ENCODE peak calls at places on chromosomes 13 and 19, in eight cellular contexts. Q, N, C, D, K, L, X and Y are unnamed samples.

GRCh38 chr13:81686877-81687276 is 1346.0 kb upstream of the SPRY2 start:
- DNase-seq in Q (no peak), C (no peak), X (peak), N (no peak), L (no peak), D (no peak), K (no peak), Y (no peak)

GRCh38 chr19:2888739-2889224 is 11.9 kb upstream of the ZNF57 start:
- DNase-seq in D (no peak), L (no peak), N (no peak), C (no peak), X (no peak), K (no peak), Q (no peak), Y (no peak)

GRCh38 chr19:47022140-47022536 is 2.5 kb downstream of the NPAS1 start:
- DNase-seq in X (no peak), C (no peak), L (no peak), D (no peak), N (no peak), Q (no peak), K (no peak), Y (no peak)

GRCh38 chr19:54102421-54103169 is at the start of gene NDUFA3:
- DNase-seq in Q (peak), D (peak), N (peak), L (peak), C (peak), K (peak), X (peak), Y (peak)

GRCh38 chr19:1247747-1248453 is 483 bp upstream of the MIDN start:
- DNase-seq in X (no peak), D (no peak), K (peak), Q (no peak), N (no peak), L (peak), C (no peak), Y (no peak)

GRCh38 chr19:9936151-9937000 is at the start of gene OLFM2:
- DNase-seq in L (no peak), K (peak), Q (no peak), C (peak), D (no peak), X (no peak), N (no peak), Y (peak)

GRCh38 chr19:39544201-39544903 is 4.4 kb upstream of the EID2 start:
- DNase-seq in Q (no peak), X (no peak), C (no peak), K (no peak), L (no peak), D (no peak), N (no peak), Y (no peak)

GRCh38 chr13:95627590-95627989 is 16.9 kb downstream of the DZIP1 start:
- DNase-seq in X (no peak), Q (no peak), D (no peak), N (no peak), K (no peak), L (no peak), C (no peak), Y (no peak)

GRCh38 chr19:54882758-54883157 is 8.7 kb downstream of the FCAR start:
- DNase-seq in C (peak), X (no peak), D (no peak), N (no peak), K (no peak), L (no peak), Q (peak), Y (no peak)

GRCh38 chr19:30662211-30662861 is 290.2 kb downstream of the ZNF536 start:
- DNase-seq in X (peak), N (no peak), K (no peak), C (no peak), D (no peak), Q (no peak), L (no peak), Y (no peak)

GRCh38 chr19:7266832-7267231 is 27.4 kb downstream of the INSR start:
- DNase-seq in C (no peak), N (no peak), D (no peak), Q (no peak), X (no peak), K (no peak), L (no peak), Y (no peak)

GRCh38 chr13:104592127-104592526 is 1525.9 kb upstream of the SLC10A2 start:
- DNase-seq in Q (no peak), K (no peak), X (peak), C (no peak), D (no peak), N (no peak), L (no peak), Y (no peak)

GRCh38 chr19:32828139-32828538 is 41.4 kb downstream of the SLC7A9 start:
- DNase-seq in X (no peak), C (no peak), D (no peak), N (no peak), Q (no peak), L (no peak), K (no peak), Y (no peak)

DNA sequence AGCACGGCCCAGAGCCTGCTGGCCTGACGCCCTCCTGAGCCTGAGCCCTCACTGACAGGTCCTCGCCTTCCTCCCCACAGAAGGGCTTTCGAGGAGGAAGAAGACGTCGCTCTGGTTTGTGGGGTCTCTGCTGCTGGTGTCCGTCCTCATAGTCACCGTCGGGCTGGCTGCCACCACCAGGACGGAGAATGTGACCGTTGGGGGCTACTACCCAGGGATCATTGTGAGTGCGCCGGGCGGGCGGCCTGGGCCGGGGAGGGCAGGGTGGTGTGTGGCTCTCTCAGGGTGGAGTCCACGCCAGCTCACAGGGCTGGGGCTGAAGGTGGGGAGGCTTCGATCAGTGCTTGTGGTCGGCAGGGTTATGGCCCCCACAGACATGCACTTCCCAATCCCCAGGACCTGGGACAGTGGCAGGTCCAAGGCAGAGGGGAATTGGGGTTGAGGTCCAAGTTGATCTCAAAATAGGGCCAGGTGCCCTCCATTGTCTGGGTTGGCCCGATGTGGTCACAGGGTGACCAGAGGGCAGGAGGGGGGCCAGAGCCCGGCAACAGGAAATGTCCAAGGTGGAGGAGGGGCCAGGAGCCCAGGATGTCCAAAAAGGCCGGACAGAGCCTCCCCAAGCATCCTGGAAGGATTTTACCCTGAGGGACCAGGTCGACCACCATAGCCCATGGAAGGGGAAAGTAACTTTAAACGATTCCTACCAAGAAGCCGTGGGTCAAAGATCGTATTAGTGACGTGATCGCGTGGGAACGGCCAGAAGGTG is 7.2 kb downstream of the TMEM255B start:
- DNase-seq in C (no peak), X (no peak), L (peak), N (no peak), K (no peak), Q (no peak), D (no peak), Y (no peak)
- TF ChIP-seq CTCF in C (no peak), X (no peak), L (no peak), N (no peak), K (no peak), Q (no peak), D (no peak), Y (no peak)

GRCh38 chr13:26050568-26051230 is 1.1 kb downstream of the SHISA2 start:
- DNase-seq in K (peak), C (peak), X (no peak), Q (no peak), L (peak), N (no peak), D (no peak), Y (peak)
- TF ChIP-seq CTCF in K (no peak), C (no peak), X (no peak), Q (no peak), L (no peak), N (no peak), D (no peak), Y (no peak)

GRCh38 chr19:8585894-8586750 is 8.9 kb upstream of the MYO1F start:
- DNase-seq in C (peak), X (no peak), L (peak), K (peak), Q (no peak), N (peak), D (no peak), Y (peak)
- TF ChIP-seq CTCF in C (peak), X (peak), L (peak), K (peak), Q (peak), N (no peak), D (peak), Y (peak)

GRCh38 chr19:48872182-48872883 is at the start of gene PPP1R15A:
- DNase-seq in D (peak), N (peak), L (peak), X (peak), C (peak), Q (peak), K (peak), Y (peak)
- TF ChIP-seq CTCF in D (no peak), N (no peak), L (peak), X (no peak), C (no peak), Q (no peak), K (no peak), Y (no peak)

DNA sequence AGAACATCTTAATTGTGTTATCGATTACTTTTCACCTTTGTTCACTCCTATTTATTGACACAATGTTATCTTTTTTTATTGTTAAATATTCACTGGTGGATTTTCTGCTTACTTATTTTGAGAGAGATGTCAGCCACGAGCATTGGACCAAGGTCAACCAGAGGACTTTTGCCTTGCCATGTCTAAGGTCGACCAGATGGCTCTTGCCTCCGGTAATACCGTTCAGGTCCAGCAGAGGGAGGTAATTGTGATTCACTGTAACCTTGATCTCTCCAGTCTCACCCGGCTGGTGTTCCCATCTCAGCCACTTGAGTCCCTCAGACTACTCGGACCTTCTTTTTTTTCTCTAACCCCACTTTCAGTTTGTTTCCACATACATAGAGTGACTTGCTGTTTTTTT is 1438.1 kb downstream of the UQCRFS1 start:
- DNase-seq in K (no peak), N (no peak), D (no peak), Q (no peak), L (no peak), X (no peak), C (no peak), Y (no peak)
- TF ChIP-seq CTCF in K (no peak), N (no peak), D (no peak), Q (peak), L (peak), X (peak), C (peak), Y (no peak)

DNA sequence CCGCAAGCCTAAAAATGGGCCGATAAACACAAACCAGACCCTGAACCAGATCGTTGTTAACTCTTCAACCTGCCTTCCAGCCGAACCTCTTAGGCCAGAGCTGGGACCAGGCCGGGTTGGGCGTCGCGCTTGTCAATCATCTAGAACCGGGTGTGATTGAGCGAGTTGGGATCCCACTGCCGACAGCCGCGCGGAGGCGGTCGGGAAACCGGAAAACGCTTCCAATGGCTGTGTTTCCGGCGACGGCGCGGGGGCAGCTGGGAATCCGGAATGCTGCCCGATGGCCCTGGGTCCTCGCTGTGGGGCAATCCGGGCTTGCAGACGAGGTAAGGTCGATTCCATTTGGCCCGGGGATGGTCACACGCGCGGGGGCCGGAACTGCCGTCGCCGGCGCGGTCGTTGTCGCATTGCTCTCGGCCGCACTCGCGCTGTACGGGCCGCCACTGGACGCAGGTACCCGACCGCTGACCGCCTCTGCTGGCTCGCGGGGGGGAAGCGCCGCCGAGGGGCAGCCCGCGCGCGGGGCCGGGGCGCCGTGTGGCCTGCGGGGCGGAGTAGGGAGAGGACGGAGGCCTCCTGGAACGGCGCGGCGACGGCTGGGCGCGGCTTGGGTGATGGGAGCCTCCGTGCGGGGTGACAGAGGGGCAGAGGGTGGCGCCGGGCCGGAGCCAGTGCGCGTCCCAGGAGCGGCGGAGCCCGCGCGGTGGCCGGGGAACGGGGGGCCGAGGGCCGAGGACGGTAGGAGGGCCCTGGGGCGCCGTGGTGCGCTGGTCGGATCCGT is at the start of gene NAXD:
- DNase-seq in N (peak), Q (peak), L (peak), C (peak), X (peak), D (peak), K (peak), Y (peak)
- TF ChIP-seq CTCF in N (no peak), Q (no peak), L (no peak), C (no peak), X (no peak), D (no peak), K (no peak), Y (no peak)

DNA sequence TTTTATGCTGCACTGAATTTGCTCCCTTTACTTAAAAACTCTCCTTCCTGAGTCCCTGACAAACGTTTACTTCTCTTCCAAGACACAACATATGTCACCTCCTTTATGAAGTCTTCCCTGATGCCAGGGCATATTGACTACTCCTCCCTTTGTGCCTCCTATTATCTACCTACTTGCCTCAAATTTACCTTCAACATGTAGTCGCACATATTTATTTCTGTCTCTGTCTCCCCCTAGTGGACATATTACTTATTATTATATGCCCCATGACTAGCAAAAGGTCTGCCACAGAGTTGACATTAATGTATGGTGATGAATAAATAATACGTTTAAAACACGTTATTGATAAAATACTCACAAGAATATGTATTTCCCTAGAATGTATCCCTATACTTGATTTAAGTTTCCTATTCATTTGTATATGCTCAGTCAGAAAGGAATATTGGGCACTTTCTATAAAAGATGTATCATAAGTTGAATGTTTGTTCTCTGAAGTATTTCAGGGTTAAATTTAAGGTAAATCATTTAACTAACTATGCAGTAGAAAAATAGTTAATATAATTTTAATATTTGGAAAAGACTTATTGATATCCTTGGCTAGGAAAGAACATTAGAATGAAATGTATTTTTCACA is 250.3 kb upstream of the ATXN8OS start:
- DNase-seq in K (peak), Q (peak), L (no peak), X (peak), D (no peak), N (no peak), C (peak), Y (no peak)
- TF ChIP-seq CTCF in K (peak), Q (peak), L (peak), X (peak), D (peak), N (no peak), C (peak), Y (peak)